ENCODE peak calls at places on chromosome 21, in seven cellular contexts. One of them, this sample, is unnamed.

GRCh38 chr21:35559881-35560280 is 500.4 kb downstream of the SETD4 start:
- DNase-seq in thoracic aorta: no peak
- DNase-seq in adrenal gland: no peak
- DNase-seq in esophagus muscularis mucosa: no peak
- DNase-seq in aorta: no peak
- DNase-seq in H9: no peak
- DNase-seq in gastrocnemius medialis: no peak
- DNase-seq in this sample: no peak

GRCh38 chr21:16578912-16579311 is 849.1 kb downstream of the USP25 start:
- DNase-seq in thoracic aorta: no peak
- DNase-seq in adrenal gland: no peak
- DNase-seq in esophagus muscularis mucosa: no peak
- DNase-seq in aorta: no peak
- DNase-seq in H9: no peak
- DNase-seq in gastrocnemius medialis: no peak
- DNase-seq in this sample: no peak

GRCh38 chr21:16775056-16775455 is 737.8 kb upstream of the CXADR start:
- DNase-seq in thoracic aorta: no peak
- DNase-seq in adrenal gland: no peak
- DNase-seq in esophagus muscularis mucosa: no peak
- DNase-seq in aorta: no peak
- DNase-seq in H9: peak; percentile 27
- DNase-seq in gastrocnemius medialis: no peak
- DNase-seq in this sample: no peak

GRCh38 chr21:18041012-18041411 is 203.6 kb upstream of the CHODL start:
- DNase-seq in thoracic aorta: no peak
- DNase-seq in adrenal gland: peak; percentile 6
- DNase-seq in esophagus muscularis mucosa: no peak
- DNase-seq in aorta: no peak
- DNase-seq in H9: peak; percentile 28
- DNase-seq in gastrocnemius medialis: no peak
- DNase-seq in this sample: peak; percentile 60

GRCh38 chr21:41710823-41711160 is 56.1 kb downstream of the RIPK4 start:
- DNase-seq in thoracic aorta: no peak
- DNase-seq in adrenal gland: no peak
- DNase-seq in esophagus muscularis mucosa: no peak
- DNase-seq in aorta: no peak
- DNase-seq in H9: no peak
- DNase-seq in gastrocnemius medialis: no peak
- DNase-seq in this sample: no peak

GRCh38 chr21:37071561-37072238 is 1.2 kb downstream of the PIGP start:
- DNase-seq in thoracic aorta: no peak
- DNase-seq in adrenal gland: peak; percentile 85
- DNase-seq in esophagus muscularis mucosa: no peak
- DNase-seq in aorta: peak; percentile 73
- DNase-seq in H9: no peak
- DNase-seq in gastrocnemius medialis: peak; percentile 44
- DNase-seq in this sample: peak; percentile 9

GRCh38 chr21:14495075-14495474 is 51.0 kb downstream of the SAMSN1 start:
- DNase-seq in thoracic aorta: no peak
- DNase-seq in adrenal gland: no peak
- DNase-seq in esophagus muscularis mucosa: no peak
- DNase-seq in aorta: no peak
- DNase-seq in H9: no peak
- DNase-seq in gastrocnemius medialis: no peak
- DNase-seq in this sample: no peak

GRCh38 chr21:46124083-46124925 is 26.4 kb downstream of the COL6A2 start:
- DNase-seq in thoracic aorta: no peak
- DNase-seq in adrenal gland: peak; percentile 4
- DNase-seq in esophagus muscularis mucosa: no peak
- DNase-seq in aorta: peak; percentile 38
- DNase-seq in H9: peak; percentile 20
- DNase-seq in gastrocnemius medialis: no peak
- DNase-seq in this sample: no peak

GRCh38 chr21:16583567-16583966 is 853.8 kb downstream of the USP25 start:
- DNase-seq in thoracic aorta: no peak
- DNase-seq in adrenal gland: no peak
- DNase-seq in esophagus muscularis mucosa: no peak
- DNase-seq in aorta: no peak
- DNase-seq in H9: no peak
- DNase-seq in gastrocnemius medialis: no peak
- DNase-seq in this sample: no peak

DNA sequence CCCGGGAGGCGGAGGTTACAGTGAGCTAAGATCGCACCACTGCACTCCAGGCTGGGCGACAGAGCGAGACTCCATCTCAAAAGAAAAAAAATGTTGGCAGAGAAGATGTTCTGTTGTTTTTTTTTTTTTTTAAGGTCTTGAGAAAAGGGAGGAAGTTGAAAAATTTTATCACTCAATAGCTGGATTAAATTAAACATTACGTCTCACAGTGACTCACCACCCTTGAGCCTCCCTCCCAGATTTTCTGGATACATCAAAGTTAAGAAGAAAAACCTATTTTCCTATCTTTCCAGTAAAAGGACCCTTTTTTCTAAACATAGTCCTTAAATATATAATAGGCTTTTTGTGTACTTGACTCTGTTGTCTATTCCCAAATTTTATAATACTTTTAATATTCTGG is 35.5 kb downstream of the IFNAR1 start:
- DNase-seq in thoracic aorta: no peak
- DNase-seq in adrenal gland: no peak
- DNase-seq in esophagus muscularis mucosa: no peak
- DNase-seq in aorta: no peak
- DNase-seq in H9: no peak
- DNase-seq in gastrocnemius medialis: no peak
- DNase-seq in this sample: no peak
- H3K4me1 ChIP-seq in thoracic aorta: peaks cover 24% of the 10 kb centered on the region
- H3K4me1 ChIP-seq in adrenal gland: peaks cover 13% of the 10 kb centered on the region
- H3K4me1 ChIP-seq in esophagus muscularis mucosa: peaks cover 17% of the 10 kb centered on the region
- H3K4me1 ChIP-seq in aorta: no peaks in the 10 kb centered on the region
- H3K4me1 ChIP-seq in H9: no peaks in the 10 kb centered on the region
- H3K4me1 ChIP-seq in gastrocnemius medialis: peaks cover 20% of the 10 kb centered on the region
- H3K4me1 ChIP-seq in this sample: no peaks in the 10 kb centered on the region

GRCh38 chr21:38995071-38995669 is 188.1 kb downstream of the PSMG1 start:
- DNase-seq in thoracic aorta: no peak
- DNase-seq in adrenal gland: no peak
- DNase-seq in esophagus muscularis mucosa: no peak
- DNase-seq in aorta: no peak
- DNase-seq in H9: no peak
- DNase-seq in gastrocnemius medialis: no peak
- DNase-seq in this sample: no peak
- H3K4me1 ChIP-seq in thoracic aorta: peaks cover 55% of the 10 kb centered on the region
- H3K4me1 ChIP-seq in adrenal gland: peaks cover 46% of the 10 kb centered on the region
- H3K4me1 ChIP-seq in esophagus muscularis mucosa: peaks cover 61% of the 10 kb centered on the region
- H3K4me1 ChIP-seq in aorta: no peaks in the 10 kb centered on the region
- H3K4me1 ChIP-seq in H9: peaks cover 4% of the 10 kb centered on the region
- H3K4me1 ChIP-seq in gastrocnemius medialis: peaks cover 42% of the 10 kb centered on the region
- H3K4me1 ChIP-seq in this sample: peaks cover 19% of the 10 kb centered on the region

GRCh38 chr21:39527067-39527595 is 75.4 kb downstream of the SH3BGR start:
- DNase-seq in thoracic aorta: no peak
- DNase-seq in adrenal gland: no peak
- DNase-seq in esophagus muscularis mucosa: peak; percentile 83
- DNase-seq in aorta: no peak
- DNase-seq in H9: no peak
- DNase-seq in gastrocnemius medialis: no peak
- DNase-seq in this sample: no peak
- H3K4me1 ChIP-seq in thoracic aorta: peaks cover 16% of the 10 kb centered on the region
- H3K4me1 ChIP-seq in adrenal gland: peaks cover 11% of the 10 kb centered on the region
- H3K4me1 ChIP-seq in esophagus muscularis mucosa: no peaks in the 10 kb centered on the region
- H3K4me1 ChIP-seq in aorta: no peaks in the 10 kb centered on the region
- H3K4me1 ChIP-seq in H9: peaks cover 2% of the 10 kb centered on the region
- H3K4me1 ChIP-seq in gastrocnemius medialis: peaks cover 32% of the 10 kb centered on the region
- H3K4me1 ChIP-seq in this sample: no peaks in the 10 kb centered on the region

GRCh38 chr21:31310750-31311149 is 33.3 kb downstream of the TIAM1 start:
- DNase-seq in thoracic aorta: no peak
- DNase-seq in adrenal gland: no peak
- DNase-seq in esophagus muscularis mucosa: no peak
- DNase-seq in aorta: no peak
- DNase-seq in H9: no peak
- DNase-seq in gastrocnemius medialis: no peak
- DNase-seq in this sample: no peak

GRCh38 chr21:31308584-31308983 is 35.5 kb downstream of the TIAM1 start:
- DNase-seq in thoracic aorta: no peak
- DNase-seq in adrenal gland: no peak
- DNase-seq in esophagus muscularis mucosa: no peak
- DNase-seq in aorta: no peak
- DNase-seq in H9: no peak
- DNase-seq in gastrocnemius medialis: no peak
- DNase-seq in this sample: no peak

GRCh38 chr21:31305888-31306287 is 38.2 kb downstream of the TIAM1 start:
- DNase-seq in thoracic aorta: no peak
- DNase-seq in adrenal gland: no peak
- DNase-seq in esophagus muscularis mucosa: no peak
- DNase-seq in aorta: no peak
- DNase-seq in H9: no peak
- DNase-seq in gastrocnemius medialis: no peak
- DNase-seq in this sample: no peak
- H3K4me1 ChIP-seq in thoracic aorta: no peaks in the 10 kb centered on the region
- H3K4me1 ChIP-seq in adrenal gland: no peaks in the 10 kb centered on the region
- H3K4me1 ChIP-seq in esophagus muscularis mucosa: no peaks in the 10 kb centered on the region
- H3K4me1 ChIP-seq in aorta: no peaks in the 10 kb centered on the region
- H3K4me1 ChIP-seq in H9: peaks cover 6% of the 10 kb centered on the region
- H3K4me1 ChIP-seq in gastrocnemius medialis: no peaks in the 10 kb centered on the region
- H3K4me1 ChIP-seq in this sample: no peaks in the 10 kb centered on the region

GRCh38 chr21:44872568-44873355 is 728 bp downstream of the PTTG1IP start:
- DNase-seq in thoracic aorta: peak; percentile 23
- DNase-seq in adrenal gland: peak; percentile 54
- DNase-seq in esophagus muscularis mucosa: no peak
- DNase-seq in aorta: peak; percentile 70
- DNase-seq in H9: no peak
- DNase-seq in gastrocnemius medialis: no peak
- DNase-seq in this sample: no peak
- H3K4me1 ChIP-seq in thoracic aorta: peaks cover 55% of the 10 kb centered on the region
- H3K4me1 ChIP-seq in adrenal gland: peaks cover 66% of the 10 kb centered on the region
- H3K4me1 ChIP-seq in esophagus muscularis mucosa: peaks cover 57% of the 10 kb centered on the region
- H3K4me1 ChIP-seq in aorta: no peaks in the 10 kb centered on the region
- H3K4me1 ChIP-seq in H9: peaks cover 6% of the 10 kb centered on the region
- H3K4me1 ChIP-seq in gastrocnemius medialis: peaks cover 66% of the 10 kb centered on the region
- H3K4me1 ChIP-seq in this sample: no peaks in the 10 kb centered on the region

This sample was measured in BE2C.